ENCODE peak calls at places on chromosome X, in ten cellular contexts. U is mucosa of descending colon, W is lower leg skin, G is PC-3, R is ascending aorta, P is stomach, E is right atrium auricular region, B is dorsolateral prefrontal cortex, N is heart left ventricle, T is IMR-90. J is an unnamed sample.

GRCh38 chrX:39869846-39870601 is 227.7 kb downstream of the BCOR start:
- DNase-seq in U (no peak), W (no peak), G (peak), R (no peak), P (no peak), E (no peak), B (no peak), N (no peak), T (peak), J (no peak)

GRCh38 chrX:132757066-132757623 is 201.3 kb downstream of the HS6ST2 start:
- DNase-seq in U (no peak), W (no peak), G (no peak), R (no peak), P (no peak), E (no peak), B (no peak), N (no peak), T (no peak), J (no peak)

GRCh38 chrX:130171446-130172126 is at the start of gene RAB33A:
- DNase-seq in U (no peak), W (no peak), G (no peak), R (no peak), P (no peak), E (no peak), B (peak), N (peak), T (no peak), J (peak)

GRCh38 chrX:136259543-136259942 is 8.3 kb upstream of the MAP7D3 start:
- DNase-seq in U (no peak), W (no peak), G (no peak), R (no peak), P (no peak), E (no peak), B (no peak), N (no peak), T (peak), J (peak)

GRCh38 chrX:97638621-97639020 is 754.9 kb downstream of the RPA4 start:
- DNase-seq in U (no peak), W (no peak), G (no peak), R (no peak), P (no peak), E (no peak), B (no peak), N (no peak), T (no peak), J (no peak)

GRCh38 chrX:107563851-107564250 is 64.5 kb upstream of the PRPS1 start:
- DNase-seq in U (no peak), W (no peak), G (no peak), R (no peak), P (no peak), E (no peak), B (no peak), N (no peak), T (no peak), J (no peak)

GRCh38 chrX:74023203-74023602 is 280.8 kb upstream of the ZCCHC13 start:
- DNase-seq in U (no peak), W (no peak), G (no peak), R (no peak), P (no peak), E (no peak), B (no peak), N (no peak), T (no peak), J (no peak)

GRCh38 chrX:22526339-22526738 is 253.6 kb downstream of the CBLL2 start:
- DNase-seq in U (no peak), W (no peak), G (peak), R (no peak), P (no peak), E (no peak), B (no peak), N (no peak), T (peak), J (peak)

GRCh38 chrX:21800344-21800770 is 39.1 kb upstream of the MBTPS2 start:
- DNase-seq in U (no peak), W (no peak), G (peak), R (no peak), P (no peak), E (no peak), B (no peak), N (no peak), T (peak), J (peak)

GRCh38 chrX:130393451-130394074 is 8.1 kb upstream of the GPR119 start:
- DNase-seq in U (peak), W (no peak), G (peak), R (no peak), P (peak), E (no peak), B (peak), N (peak), T (peak), J (peak)

GRCh38 chrX:44873415-44874270 is 655 bp downstream of the KDM6A start:
- DNase-seq in U (peak), W (peak), G (peak), R (peak), P (peak), E (peak), B (peak), N (peak), T (peak), J (peak)
- TF ChIP-seq CTCF in U (no peak), W (no peak), G (no peak), R (no peak), P (no peak), E (no peak), B (peak), N (no peak), T (peak), J (no peak)

GRCh38 chrX:153495903-153496629 is 1.3 kb downstream of the BGN start:
- DNase-seq in U (no peak), W (no peak), G (no peak), R (no peak), P (no peak), E (no peak), B (no peak), N (no peak), T (no peak), J (no peak)

GRCh38 chrX:153495362-153495751 is 577 bp downstream of the BGN start:
- DNase-seq in U (no peak), W (peak), G (no peak), R (peak), P (no peak), E (no peak), B (no peak), N (peak), T (peak), J (no peak)

GRCh38 chrX:153493085-153493484 is 1.7 kb upstream of the BGN start:
- DNase-seq in U (no peak), W (no peak), G (no peak), R (no peak), P (no peak), E (no peak), B (no peak), N (no peak), T (no peak), J (no peak)

GRCh38 chrX:153494061-153494460 is 719 bp upstream of the BGN start:
- DNase-seq in U (no peak), W (no peak), G (no peak), R (no peak), P (no peak), E (peak), B (no peak), N (no peak), T (peak), J (no peak)

GRCh38 chrX:153494541-153495361 is at the start of gene BGN:
- DNase-seq in U (no peak), W (no peak), G (no peak), R (peak), P (no peak), E (no peak), B (peak), N (peak), T (peak), J (no peak)
- H3K4me3 ChIP-seq in U (no peak), W (no peak), G (no peak), R (peak), P (peak), E (peak), B (peak), N (peak), T (peak), J (peak)

GRCh38 chrX:153782324-153782723 is 1.5 kb downstream of the SRPK3 start:
- DNase-seq in U (no peak), W (no peak), G (no peak), R (no peak), P (no peak), E (no peak), B (peak), N (no peak), T (no peak), J (no peak)
- TF ChIP-seq CTCF in U (no peak), W (no peak), G (peak), R (no peak), P (no peak), E (peak), B (peak), N (no peak), T (no peak), J (no peak)

GRCh38 chrX:16870095-16870860 is at the start of gene RBBP7:
- DNase-seq in U (peak), W (peak), G (peak), R (peak), P (peak), E (peak), B (peak), N (peak), T (peak), J (peak)
- H3K4me3 ChIP-seq in U (peak), W (peak), G (peak), R (peak), P (peak), E (peak), B (peak), N (peak), T (peak), J (peak)

GRCh38 chrX:147803948-147804347 is 107.8 kb upstream of the FMR1 start:
- DNase-seq in U (peak), W (no peak), G (peak), R (no peak), P (no peak), E (no peak), B (no peak), N (no peak), T (no peak), J (peak)
- TF ChIP-seq CTCF in U (no peak), W (no peak), G (no peak), R (no peak), P (no peak), E (peak), B (peak), N (peak), T (no peak), J (peak)

GRCh38 chrX:12973561-12974216 is 1.2 kb upstream of the TMSB4X start:
- DNase-seq in U (peak), W (no peak), G (no peak), R (peak), P (peak), E (no peak), B (no peak), N (peak), T (no peak), J (no peak)

GRCh38 chrX:12971282-12972003 is 3.5 kb upstream of the TMSB4X start:
- DNase-seq in U (peak), W (no peak), G (no peak), R (peak), P (peak), E (peak), B (no peak), N (peak), T (no peak), J (no peak)

GRCh38 chrX:12972239-12972638 is 2.7 kb upstream of the TMSB4X start:
- DNase-seq in U (no peak), W (no peak), G (no peak), R (no peak), P (no peak), E (no peak), B (no peak), N (no peak), T (no peak), J (no peak)

GRCh38 chrX:12974217-12974796 is 603 bp upstream of the TMSB4X start:
- DNase-seq in U (peak), W (peak), G (peak), R (peak), P (peak), E (peak), B (peak), N (peak), T (peak), J (peak)

DNA sequence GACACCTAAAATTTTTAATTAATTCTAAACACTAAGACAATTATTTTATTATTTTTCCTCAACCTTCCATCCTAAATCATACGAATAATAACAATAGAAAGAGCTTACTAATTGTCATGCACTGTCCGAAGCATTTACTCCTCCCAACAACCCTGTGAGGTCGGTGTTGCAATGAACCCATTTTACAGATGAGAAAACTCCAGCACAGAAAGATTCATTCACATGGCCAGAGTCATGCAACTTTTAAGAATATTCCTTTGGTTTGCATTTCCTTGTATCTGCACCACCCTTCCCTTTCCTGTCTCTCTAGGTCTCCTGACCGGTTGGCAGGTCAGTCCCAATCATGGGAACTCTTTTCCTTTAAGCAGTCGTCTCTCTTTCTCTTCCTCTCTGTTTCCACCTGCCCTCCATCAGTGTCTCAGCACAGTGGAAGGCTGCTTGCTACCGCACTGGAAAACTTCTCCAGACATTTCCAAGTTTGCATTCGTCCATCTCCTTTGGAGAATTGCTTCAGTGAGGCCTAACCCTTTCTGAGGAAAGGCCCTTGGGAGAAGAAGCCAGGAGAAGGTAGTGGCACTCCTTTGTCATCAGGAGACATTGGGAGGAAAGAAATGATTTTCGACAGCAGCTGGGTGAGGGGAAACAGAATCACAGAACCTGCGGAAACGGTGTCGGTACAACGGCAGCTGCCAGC is 1.9 kb upstream of the TMSB4X start:
- DNase-seq in U (no peak), W (no peak), G (no peak), R (no peak), P (no peak), E (no peak), B (no peak), N (no peak), T (no peak), J (no peak)
- H3K4me3 ChIP-seq in U (no peak), W (no peak), G (no peak), R (peak), P (peak), E (no peak), B (peak), N (peak), T (no peak), J (no peak)

GRCh38 chrX:78213331-78213730 is 73.9 kb upstream of the TAF9B start:
- DNase-seq in U (peak), W (no peak), G (no peak), R (no peak), P (no peak), E (no peak), B (no peak), N (no peak), T (no peak), J (no peak)
- TF ChIP-seq CTCF in U (no peak), W (no peak), G (no peak), R (no peak), P (no peak), E (no peak), B (no peak), N (no peak), T (no peak), J (no peak)

GRCh38 chrX:71911731-71912050 is 1.0 kb downstream of the NHSL2 start:
- DNase-seq in U (no peak), W (no peak), G (no peak), R (no peak), P (no peak), E (no peak), B (no peak), N (peak), T (no peak), J (no peak)
- H3K4me3 ChIP-seq in U (no peak), W (no peak), G (no peak), R (peak), P (peak), E (peak), B (peak), N (peak), T (no peak), J (peak)

GRCh38 chrX:11137543-11138139 is 26.5 kb downstream of the HCCS start:
- DNase-seq in U (peak), W (no peak), G (peak), R (no peak), P (no peak), E (no peak), B (no peak), N (no peak), T (peak), J (peak)
- TF ChIP-seq CTCF in U (no peak), W (no peak), G (peak), R (peak), P (no peak), E (peak), B (peak), N (peak), T (peak), J (peak)

GRCh38 chrX:72203421-72203820 is 21.9 kb downstream of the PIN4 start:
- DNase-seq in U (no peak), W (no peak), G (no peak), R (no peak), P (no peak), E (no peak), B (no peak), N (no peak), T (no peak), J (no peak)
- H3K4me3 ChIP-seq in U (no peak), W (no peak), G (no peak), R (no peak), P (no peak), E (no peak), B (no peak), N (no peak), T (no peak), J (no peak)

J was measured in AG10803.